ENCODE peak calls at places on chromosomes 12 and 14, in eight cellular contexts. O is Calu3; Q is dermis blood vessel endothelial cell; X is activated CD4-positive, alpha-beta memory T cell treated with anti-CD3 and anti-CD28 coated beads, Interleukin-2, amount 10 ng/mL, durations not matched to agents 7 days and 5 days; B is fibroblast of lung; C is upper lobe of right lung; Z is aorta; F is stimulated activated CD4-positive, alpha-beta T cell treated with anti-CD3 and anti-CD28 coated beads, Interleukin-1b, Interleukin-23, amount 100 ng/mL, for 1 hour. U is an unnamed sample.

GRCh38 chr14:23145794-23146422 is 26.9 kb upstream of the CEBPE start:
- DNase-seq in X (no peak), F (no peak), C (no peak), Z (no peak), B (no peak), O (no peak), Q (peak; percentile 3), U (no peak)

GRCh38 chr12:22684526-22685118 is 59.7 kb downstream of the ETNK1 start:
- DNase-seq in B (peak; percentile 41), Q (peak; percentile 73), Z (no peak), O (no peak), X (no peak), C (no peak), F (no peak), U (no peak)

GRCh38 chr12:119008691-119009221 is 27.4 kb downstream of the SRRM4 start:
- DNase-seq in O (no peak), Q (no peak), Z (no peak), X (no peak), B (no peak), C (no peak), F (no peak), U (peak; percentile 25)

GRCh38 chr12:128609861-128610260 is 213.9 kb downstream of the SLC15A4 start:
- DNase-seq in X (no peak), Z (no peak), C (no peak), F (no peak), B (no peak), Q (no peak), O (no peak), U (no peak)

GRCh38 chr14:60106341-60106740 is 14.6 kb downstream of the PCNX4 start:
- DNase-seq in X (no peak), B (peak; percentile 86), Q (no peak), C (no peak), Z (peak; percentile 46), F (no peak), O (no peak), U (no peak)

GRCh38 chr14:32186248-32186647 is 15.6 kb upstream of the RNU6-7 start:
- DNase-seq in Q (no peak), X (no peak), C (no peak), F (no peak), O (no peak), B (no peak), Z (no peak), U (no peak)

GRCh38 chr12:27650011-27650410 is 46.2 kb upstream of the REP15 start:
- DNase-seq in C (no peak), Z (no peak), Q (no peak), B (no peak), O (no peak), F (no peak), X (no peak), U (no peak)

GRCh38 chr14:93525691-93526451 is 95.1 kb downstream of the UNC79 start:
- DNase-seq in Z (no peak), B (peak; percentile 72), Q (no peak), C (no peak), F (no peak), O (no peak), X (no peak), U (no peak)

GRCh38 chr14:60090864-60091519 is 731 bp upstream of the PCNX4 start:
- DNase-seq in O (peak; percentile 28), C (peak; percentile 68), Z (peak; percentile 52), F (no peak), X (no peak), B (peak; percentile 80), Q (peak; percentile 80), U (peak; percentile 33)

GRCh38 chr14:106276326-106277267 is 750.2 kb downstream of the TMEM121 start:
- DNase-seq in B (no peak), C (no peak), Z (no peak), F (no peak), Q (no peak), O (no peak), X (peak; percentile 49), U (no peak)

GRCh38 chr14:24838945-24839616 is 205.1 kb upstream of the GZMB start:
- DNase-seq in Q (no peak), X (no peak), B (no peak), F (no peak), C (no peak), O (no peak), Z (no peak), U (no peak)

GRCh38 chr14:59355101-59355500 is 110.1 kb downstream of the GPR135 start:
- DNase-seq in F (no peak), X (no peak), B (no peak), Z (no peak), O (no peak), Q (no peak), C (no peak), U (no peak)

GRCh38 chr12:116323696-116324386 is 46.3 kb upstream of the MED13L start:
- DNase-seq in O (no peak), Q (no peak), X (no peak), B (no peak), F (no peak), Z (no peak), C (no peak), U (no peak)

U was measured in stomach.